ENCODE peak calls at places on chromosomes 7 and 10, in ten cellular contexts. U is activated B cell treated with CpG ODN at 0.5 μM for 24 hours; E is effector CD4-positive, alpha-beta T cell; F is endothelial cell; M is OCI-LY7; O is NCI-H187 treated with DMSO at 0.1 percent for 48 hours; T is tibial artery; C is mesothelial cell of epicardium; R is stimulated activated CD8-positive, alpha-beta memory T cell treated with anti-CD3 and anti-CD28 coated beads, Interleukin-15, amount 100 ng/mL, for 24 hours; A is occipital lobe. L is an unnamed sample.

GRCh38 chr7:43590862-43591550 is 8.1 kb downstream of the STK17A start:
- DNase-seq in U (no peak), E (no peak), F (no peak), M (peak; percentile 46), O (no peak), T (no peak), C (no peak), R (no peak), A (no peak), L (no peak)

GRCh38 chr10:91557540-91558231 is 75.2 kb downstream of the PPP1R3C start:
- DNase-seq in U (no peak), E (no peak), F (no peak), M (no peak), O (no peak), T (no peak), C (no peak), R (no peak), A (no peak), L (no peak)

GRCh38 chr7:81623251-81623855 is 146.5 kb downstream of the HGF start:
- DNase-seq in U (no peak), E (no peak), F (no peak), M (no peak), O (no peak), T (no peak), C (no peak), R (no peak), A (no peak), L (no peak)

GRCh38 chr10:47418966-47419365 is 34.9 kb upstream of the ZNF488 start:
- DNase-seq in U (no peak), E (no peak), F (no peak), M (no peak), O (no peak), T (no peak), C (no peak), R (no peak), A (no peak), L (no peak)

GRCh38 chr10:102731222-102731800 is 12.4 kb upstream of the WBP1L start:
- DNase-seq in U (no peak), E (no peak), F (no peak), M (no peak), O (no peak), T (no peak), C (no peak), R (no peak), A (no peak), L (no peak)

GRCh38 chr7:151844080-151844827 is 32.7 kb downstream of the PRKAG2 start:
- DNase-seq in U (no peak), E (no peak), F (no peak), M (no peak), O (no peak), T (no peak), C (no peak), R (no peak), A (no peak), L (no peak)

GRCh38 chr7:74187915-74188675 is 13.9 kb downstream of the EIF4H start:
- DNase-seq in U (no peak), E (no peak), F (no peak), M (no peak), O (no peak), T (no peak), C (no peak), R (no peak), A (no peak), L (no peak)

GRCh38 chr10:93797825-93798224 is 40.1 kb downstream of the LGI1 start:
- DNase-seq in U (no peak), E (no peak), F (no peak), M (no peak), O (no peak), T (no peak), C (no peak), R (no peak), A (no peak), L (no peak)

GRCh38 chr7:130939285-130940095 is 205.5 kb upstream of the KLF14 start:
- DNase-seq in U (no peak), E (no peak), F (no peak), M (no peak), O (no peak), T (no peak), C (no peak), R (no peak), A (no peak), L (no peak)

GRCh38 chr7:106862317-106863183 is 2.5 kb upstream of the PIK3CG start:
- DNase-seq in U (no peak), E (no peak), F (no peak), M (no peak), O (no peak), T (no peak), C (no peak), R (no peak), A (no peak), L (no peak)

GRCh38 chr7:149855368-149856305 is 17.5 kb downstream of the ZNF862 start:
- DNase-seq in U (no peak), E (no peak), F (no peak), M (no peak), O (no peak), T (no peak), C (peak; percentile 44), R (no peak), A (no peak), L (no peak)

GRCh38 chr10:31961264-31961663 is 32.6 kb upstream of the ARHGAP12 start:
- DNase-seq in U (no peak), E (no peak), F (no peak), M (no peak), O (no peak), T (no peak), C (no peak), R (no peak), A (no peak), L (peak; percentile 25)

GRCh38 chr7:132666076-132666775 is 90.0 kb upstream of the PLXNA4 start:
- DNase-seq in U (no peak), E (no peak), F (no peak), M (no peak), O (no peak), T (no peak), C (no peak), R (no peak), A (no peak), L (peak; percentile 71)

GRCh38 chr7:78301361-78301760 is 502.8 kb downstream of the PHTF2 start:
- DNase-seq in U (no peak), E (no peak), F (no peak), M (no peak), O (no peak), T (no peak), C (no peak), R (no peak), A (no peak), L (no peak)

GRCh38 chr7:28407643-28408042 is 4.7 kb upstream of the CREB5 start:
- DNase-seq in U (no peak), E (no peak), F (no peak), M (no peak), O (no peak), T (peak; percentile 41), C (no peak), R (no peak), A (no peak), L (no peak)

GRCh38 chr7:22726849-22727792 is at the start of gene IL6:
- DNase-seq in U (peak; percentile 53), E (no peak), F (peak; percentile 19), M (no peak), O (no peak), T (peak; percentile 75), C (peak; percentile 86), R (no peak), A (no peak), L (peak; percentile 12)

GRCh38 chr7:31335889-31336201 is 4.7 kb downstream of the NEUROD6 start:
- DNase-seq in U (no peak), E (no peak), F (no peak), M (no peak), O (no peak), T (no peak), C (no peak), R (no peak), A (no peak), L (no peak)

GRCh38 chr7:37352974-37353948 is 95.4 kb downstream of the ELMO1 start:
- DNase-seq in U (peak; percentile 44), E (peak; percentile 67), F (no peak), M (peak; percentile 82), O (peak; percentile 29), T (no peak), C (no peak), R (no peak), A (no peak), L (peak; percentile 88)

GRCh38 chr7:35035511-35035921 is 1.8 kb downstream of the DPY19L1 start:
- DNase-seq in U (no peak), E (no peak), F (no peak), M (peak; percentile 54), O (no peak), T (no peak), C (no peak), R (no peak), A (no peak), L (no peak)

GRCh38 chr7:149427096-149427680 is 33.7 kb downstream of the ZNF777 start:
- DNase-seq in U (no peak), E (no peak), F (no peak), M (no peak), O (no peak), T (no peak), C (no peak), R (no peak), A (no peak), L (no peak)

GRCh38 chr10:72712136-72712535 is 20.2 kb downstream of the MCU start:
- DNase-seq in U (no peak), E (no peak), F (no peak), M (no peak), O (no peak), T (no peak), C (no peak), R (no peak), A (no peak), L (no peak)

GRCh38 chr10:66167816-66168215 is 758.0 kb upstream of the LRRTM3 start:
- DNase-seq in U (no peak), E (no peak), F (no peak), M (no peak), O (no peak), T (no peak), C (no peak), R (no peak), A (no peak), L (no peak)

GRCh38 chr7:72098812-72099211 is 313.3 kb downstream of the CALN1 start:
- DNase-seq in U (no peak), E (no peak), F (no peak), M (no peak), O (no peak), T (no peak), C (peak; percentile 49), R (no peak), A (no peak), L (no peak)

GRCh38 chr7:41323811-41324210 is 379.1 kb downstream of the INHBA start:
- DNase-seq in U (no peak), E (no peak), F (no peak), M (no peak), O (no peak), T (no peak), C (no peak), R (no peak), A (no peak), L (no peak)

GRCh38 chr10:123567984-123568745 is 98.0 kb upstream of the GPR26 start:
- DNase-seq in U (no peak), E (no peak), F (no peak), M (no peak), O (no peak), T (no peak), C (peak; percentile 30), R (no peak), A (no peak), L (no peak)

GRCh38 chr10:133160813-133161471 is 923 bp downstream of the KNDC1 start:
- DNase-seq in U (no peak), E (no peak), F (no peak), M (no peak), O (no peak), T (no peak), C (no peak), R (no peak), A (no peak), L (no peak)

GRCh38 chr7:35026154-35026553 is 11.1 kb downstream of the DPY19L1 start:
- DNase-seq in U (no peak), E (no peak), F (no peak), M (no peak), O (no peak), T (no peak), C (no peak), R (no peak), A (no peak), L (no peak)

GRCh38 chr10:24706479-24707118 is 17.1 kb downstream of the ARHGAP21 start:
- DNase-seq in U (no peak), E (no peak), F (no peak), M (no peak), O (no peak), T (peak; percentile 56), C (no peak), R (no peak), A (peak; percentile 31), L (peak; percentile 51)